ENCODE peak calls at places on chromosomes 13 and 19, in four cellular contexts. One of them, this sample, is unnamed.

GRCh38 chr19:45999653-46000121 is 4.4 kb downstream of the CCDC61 start:
- DNase-seq in cardiac fibroblast: peak; percentile 21
- DNase-seq in lower lobe of right lung: no peak
- DNase-seq in thyroid gland: no peak
- DNase-seq in this sample: peak; percentile 38

GRCh38 chr19:20167020-20167644 is at the start of gene ZNF486:
- DNase-seq in cardiac fibroblast: peak; percentile 96
- DNase-seq in thyroid gland: peak; percentile 99
- DNase-seq in lower lobe of right lung: peak; percentile 93
- DNase-seq in this sample: peak; percentile 93

GRCh38 chr13:53138369-53139036 is 109.9 kb downstream of the OLFM4 start:
- DNase-seq in lower lobe of right lung: no peak
- DNase-seq in thyroid gland: peak; percentile 83
- DNase-seq in cardiac fibroblast: peak; percentile 3
- DNase-seq in this sample: peak; percentile 4

GRCh38 chr19:46351241-46352041 is 4.6 kb downstream of the PPP5C start:
- DNase-seq in lower lobe of right lung: peak; percentile 85
- DNase-seq in cardiac fibroblast: peak; percentile 81
- DNase-seq in thyroid gland: peak; percentile 96
- DNase-seq in this sample: peak; percentile 86

GRCh38 chr13:95106562-95106961 is 194.7 kb downstream of the ABCC4 start:
- DNase-seq in cardiac fibroblast: peak; percentile 11
- DNase-seq in lower lobe of right lung: no peak
- DNase-seq in thyroid gland: no peak
- DNase-seq in this sample: no peak

GRCh38 chr13:35723820-35724219 is 247.3 kb upstream of the MAB21L1 start:
- DNase-seq in thyroid gland: no peak
- DNase-seq in cardiac fibroblast: peak; percentile 66
- DNase-seq in lower lobe of right lung: no peak
- DNase-seq in this sample: no peak

GRCh38 chr13:31477961-31478360 is 261.4 kb upstream of the RXFP2 start:
- DNase-seq in thyroid gland: no peak
- DNase-seq in cardiac fibroblast: peak; percentile 38
- DNase-seq in lower lobe of right lung: no peak
- DNase-seq in this sample: peak; percentile 83

GRCh38 chr13:50208826-50209335 is 193.6 kb downstream of the KCNRG start:
- DNase-seq in cardiac fibroblast: peak; percentile 91
- DNase-seq in thyroid gland: peak; percentile 58
- DNase-seq in lower lobe of right lung: peak; percentile 75
- DNase-seq in this sample: peak; percentile 57

GRCh38 chr13:42970824-42971669 is 21.0 kb downstream of the EPSTI1 start:
- DNase-seq in cardiac fibroblast: peak; percentile 36
- DNase-seq in lower lobe of right lung: no peak
- DNase-seq in thyroid gland: peak; percentile 36
- DNase-seq in this sample: peak; percentile 32

GRCh38 chr19:17865364-17866311 is 5.9 kb downstream of the RPL18A start:
- DNase-seq in thyroid gland: no peak
- DNase-seq in cardiac fibroblast: no peak
- DNase-seq in lower lobe of right lung: no peak
- DNase-seq in this sample: peak; percentile 51

GRCh38 chr19:1269065-1269477 is at the start of gene CIRBP:
- DNase-seq in cardiac fibroblast: peak; percentile 100
- DNase-seq in thyroid gland: peak; percentile 100
- DNase-seq in lower lobe of right lung: peak; percentile 100
- DNase-seq in this sample: peak; percentile 100
- TF ChIP-seq CTCF in cardiac fibroblast: no peak
- TF ChIP-seq CTCF in thyroid gland: no peak
- TF ChIP-seq CTCF in lower lobe of right lung: no peak
- TF ChIP-seq CTCF in this sample: no peak

GRCh38 chr13:70732611-70733010 is 624.4 kb upstream of the KLHL1 start:
- DNase-seq in thyroid gland: no peak
- DNase-seq in cardiac fibroblast: no peak
- DNase-seq in lower lobe of right lung: no peak
- DNase-seq in this sample: no peak

GRCh38 chr13:70736622-70737317 is 628.5 kb upstream of the KLHL1 start:
- DNase-seq in thyroid gland: no peak
- DNase-seq in cardiac fibroblast: no peak
- DNase-seq in lower lobe of right lung: no peak
- DNase-seq in this sample: no peak
- TF ChIP-seq CTCF in thyroid gland: no peak
- TF ChIP-seq CTCF in cardiac fibroblast: no peak
- TF ChIP-seq CTCF in lower lobe of right lung: no peak
- TF ChIP-seq CTCF in this sample: no peak

DNA sequence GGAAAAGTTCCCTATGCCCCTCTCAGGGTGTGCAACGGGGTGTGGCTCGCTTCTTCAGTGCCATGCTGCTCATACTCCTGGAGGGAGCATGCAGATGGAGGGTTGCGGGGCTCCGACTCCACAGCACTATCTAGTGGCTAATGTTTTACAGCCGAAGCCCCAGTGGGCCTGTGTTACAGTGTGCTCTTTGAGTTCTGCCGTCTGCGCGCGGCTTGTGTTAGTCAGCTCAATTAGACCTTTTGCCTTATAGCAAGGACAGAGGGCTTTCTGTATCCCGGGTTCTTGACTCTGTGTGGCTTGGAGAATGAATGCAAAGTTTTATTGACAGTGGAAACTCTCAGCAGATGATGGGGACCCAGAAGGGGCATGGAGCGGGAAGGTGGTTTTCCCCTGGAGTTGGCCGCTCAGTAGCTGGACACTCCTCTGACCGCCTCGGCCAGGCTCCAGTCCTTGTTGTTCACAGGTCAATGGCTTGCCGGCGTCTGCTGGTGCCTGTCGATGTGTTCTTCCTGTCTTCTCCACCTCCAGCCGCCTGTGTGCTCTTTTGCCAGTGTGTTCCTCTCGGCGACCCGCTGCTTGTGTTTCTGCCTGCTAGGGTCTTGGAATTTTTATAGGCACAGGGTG is 383.4 kb downstream of the LMO7 start:
- DNase-seq in thyroid gland: no peak
- DNase-seq in cardiac fibroblast: no peak
- DNase-seq in lower lobe of right lung: peak; percentile 39
- DNase-seq in this sample: no peak
- TF ChIP-seq CTCF in thyroid gland: no peak
- TF ChIP-seq CTCF in cardiac fibroblast: peak; percentile 37
- TF ChIP-seq CTCF in lower lobe of right lung: no peak
- TF ChIP-seq CTCF in this sample: no peak

DNA sequence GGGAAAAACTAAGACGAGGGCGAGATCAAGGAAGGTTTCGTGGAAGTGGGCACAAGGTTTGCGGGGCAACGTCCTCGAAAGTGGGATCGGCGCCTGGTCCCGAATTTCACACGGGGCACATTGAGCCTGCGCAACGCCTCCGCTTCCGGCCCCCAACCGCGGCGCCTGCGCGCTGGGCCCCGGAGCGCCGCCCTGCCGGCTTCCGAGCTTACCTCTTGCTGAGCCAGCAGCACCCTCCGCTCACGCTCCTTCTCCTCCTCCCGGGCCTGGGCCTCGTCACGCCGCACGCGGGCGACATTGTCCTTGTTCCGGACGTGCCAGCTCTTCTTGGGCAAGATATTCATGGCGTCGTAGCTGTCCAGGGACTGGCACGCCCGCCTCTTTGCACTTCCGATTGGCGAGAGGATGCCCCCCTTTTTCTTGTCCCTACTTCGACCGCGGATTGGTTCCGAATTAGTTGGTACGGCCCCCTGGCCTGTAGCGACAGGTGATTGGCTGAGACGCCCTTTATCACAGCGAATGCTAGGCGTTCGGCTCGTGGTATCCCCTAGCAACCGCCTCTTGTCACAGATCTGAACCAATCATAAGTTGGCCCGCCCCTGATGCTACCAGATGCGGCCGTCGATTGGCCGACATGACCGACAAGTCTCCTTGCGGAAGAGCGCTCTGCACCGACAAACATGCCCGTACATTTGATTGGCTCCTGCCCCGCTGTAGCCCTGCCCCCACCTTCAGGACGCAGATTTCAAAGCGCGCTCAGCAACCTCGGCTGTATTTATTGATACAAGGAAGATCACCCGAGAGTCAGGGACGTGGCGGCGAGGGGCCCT is at the start of gene LENG1:
- DNase-seq in cardiac fibroblast: peak; percentile 100
- DNase-seq in thyroid gland: peak; percentile 100
- DNase-seq in lower lobe of right lung: peak; percentile 100
- DNase-seq in this sample: peak; percentile 100
- TF ChIP-seq CTCF in cardiac fibroblast: peak; percentile 11
- TF ChIP-seq CTCF in thyroid gland: no peak
- TF ChIP-seq CTCF in lower lobe of right lung: no peak
- TF ChIP-seq CTCF in this sample: peak; percentile 22

This sample was measured in foreskin fibroblast.